ENCODE peak calls at places on chromosomes 7 and 10, in four cellular contexts. One of them, this sample, is unnamed.
A peak's percentile ranks its signal among the peaks of the same experiment; 100 is the strongest.

GRCh38 chr10:91077549-91078017 is 142.9 kb upstream of the PCGF5 start:
- DNase-seq in H7: no peak
- DNase-seq in iPS DF 6.9: no peak
- DNase-seq in aorta: peak; percentile 94
- DNase-seq in this sample: peak; percentile 83

GRCh38 chr7:129845178-129845971 is 107.4 kb downstream of the UBE2H start:
- DNase-seq in iPS DF 6.9: no peak
- DNase-seq in H7: no peak
- DNase-seq in aorta: no peak
- DNase-seq in this sample: no peak

GRCh38 chr10:31581741-31582323 is 262.8 kb downstream of the ZEB1 start:
- DNase-seq in iPS DF 6.9: no peak
- DNase-seq in H7: no peak
- DNase-seq in aorta: no peak
- DNase-seq in this sample: no peak

GRCh38 chr10:14563359-14563758 is 211.3 kb downstream of the FAM107B start:
- DNase-seq in iPS DF 6.9: no peak
- DNase-seq in aorta: no peak
- DNase-seq in H7: no peak
- DNase-seq in this sample: no peak

GRCh38 chr10:44835300-44835699 is 75.8 kb upstream of the TMEM72 start:
- DNase-seq in aorta: no peak
- DNase-seq in H7: no peak
- DNase-seq in iPS DF 6.9: no peak
- DNase-seq in this sample: no peak

GRCh38 chr7:158285383-158285770 is 302.2 kb downstream of the PTPRN2 start:
- DNase-seq in aorta: peak; percentile 62
- DNase-seq in H7: no peak
- DNase-seq in iPS DF 6.9: no peak
- DNase-seq in this sample: no peak

GRCh38 chr10:49370326-49371100 is 25.4 kb downstream of the DRGX start:
- DNase-seq in H7: no peak
- DNase-seq in iPS DF 6.9: no peak
- DNase-seq in aorta: peak; percentile 15
- DNase-seq in this sample: no peak

GRCh38 chr10:118276203-118276602 is 65.9 kb downstream of the FAM204A start:
- DNase-seq in iPS DF 6.9: no peak
- DNase-seq in aorta: no peak
- DNase-seq in H7: no peak
- DNase-seq in this sample: peak; percentile 25

GRCh38 chr7:41828911-41829310 is 126.0 kb upstream of the INHBA start:
- DNase-seq in aorta: no peak
- DNase-seq in iPS DF 6.9: no peak
- DNase-seq in H7: no peak
- DNase-seq in this sample: no peak

GRCh38 chr7:44945479-44945878 is 33.3 kb downstream of the MYO1G start:
- DNase-seq in H7: no peak
- DNase-seq in aorta: no peak
- DNase-seq in iPS DF 6.9: no peak
- DNase-seq in this sample: no peak

GRCh38 chr7:2645274-2645868 is 13.6 kb downstream of the TTYH3 start:
- DNase-seq in H7: no peak
- DNase-seq in iPS DF 6.9: no peak
- DNase-seq in aorta: peak; percentile 75
- DNase-seq in this sample: no peak

GRCh38 chr10:127919418-127920191 is 12.7 kb downstream of the PTPRE start:
- DNase-seq in H7: peak; percentile 73
- DNase-seq in aorta: no peak
- DNase-seq in iPS DF 6.9: no peak
- DNase-seq in this sample: no peak

GRCh38 chr10:130992802-130993523 is 318.6 kb downstream of the TCERG1L start:
- DNase-seq in iPS DF 6.9: no peak
- DNase-seq in H7: no peak
- DNase-seq in aorta: no peak
- DNase-seq in this sample: no peak

GRCh38 chr7:155384751-155385150 is 73.2 kb upstream of the EN2 start:
- DNase-seq in H7: no peak
- DNase-seq in iPS DF 6.9: no peak
- DNase-seq in aorta: no peak
- DNase-seq in this sample: no peak

GRCh38 chr7:155388561-155388960 is 69.4 kb upstream of the EN2 start:
- DNase-seq in H7: no peak
- DNase-seq in aorta: peak; percentile 68
- DNase-seq in iPS DF 6.9: no peak
- DNase-seq in this sample: no peak

GRCh38 chr7:155383756-155384491 is 74.0 kb upstream of the EN2 start:
- DNase-seq in iPS DF 6.9: no peak
- DNase-seq in H7: no peak
- DNase-seq in aorta: peak; percentile 66
- DNase-seq in this sample: no peak

GRCh38 chr7:155386608-155387007 is 71.3 kb upstream of the EN2 start:
- DNase-seq in H7: no peak
- DNase-seq in aorta: no peak
- DNase-seq in iPS DF 6.9: no peak
- DNase-seq in this sample: no peak

DNA sequence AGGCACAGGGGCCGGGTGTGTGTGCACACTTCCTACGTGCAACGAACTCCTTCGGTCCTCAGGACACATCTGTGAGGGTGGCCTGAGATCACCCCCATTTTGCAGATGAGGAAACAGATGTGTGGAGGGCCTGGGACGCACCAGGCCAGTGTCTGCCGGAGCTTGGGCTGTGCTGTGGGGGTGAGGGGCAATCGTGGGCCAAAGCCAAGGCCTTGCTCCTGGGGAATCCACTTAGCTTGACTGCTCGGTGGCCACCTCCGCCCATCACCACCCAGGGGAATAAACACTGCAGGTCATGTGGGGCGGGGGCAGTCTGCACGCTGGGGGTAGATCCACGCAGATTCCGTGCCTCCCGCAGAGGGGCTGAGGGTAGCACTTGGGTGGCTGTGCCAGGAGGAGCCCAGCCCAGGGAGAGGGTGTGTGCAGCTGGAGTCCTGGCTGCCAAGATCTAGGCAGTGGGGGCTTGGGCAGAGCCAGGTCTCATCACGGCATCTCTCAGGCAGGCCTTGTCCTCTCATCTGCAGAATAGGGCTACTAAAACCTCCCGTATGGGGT is 70.8 kb upstream of the EN2 start:
- DNase-seq in aorta: peak; percentile 60
- DNase-seq in H7: no peak
- DNase-seq in iPS DF 6.9: no peak
- DNase-seq in this sample: no peak
- H3K27me3 ChIP-seq in aorta: no peaks in the 10 kb centered on the region
- H3K27me3 ChIP-seq in H7: peaks cover 34% of the 10 kb centered on the region
- H3K27me3 ChIP-seq in iPS DF 6.9: peaks cover 29% of the 10 kb centered on the region
- H3K27me3 ChIP-seq in this sample: peaks cover 83% of the 10 kb centered on the region

GRCh38 chr10:126243976-126244375 is 144.3 kb downstream of the ADAM12 start:
- DNase-seq in H7: no peak
- DNase-seq in iPS DF 6.9: no peak
- DNase-seq in aorta: no peak
- DNase-seq in this sample: no peak

GRCh38 chr10:126245501-126245900 is 142.8 kb downstream of the ADAM12 start:
- DNase-seq in H7: no peak
- DNase-seq in iPS DF 6.9: no peak
- DNase-seq in aorta: no peak
- DNase-seq in this sample: no peak

GRCh38 chr10:126242352-126243260 is 145.7 kb downstream of the ADAM12 start:
- DNase-seq in aorta: no peak
- DNase-seq in iPS DF 6.9: no peak
- DNase-seq in H7: no peak
- DNase-seq in this sample: no peak

GRCh38 chr10:126240483-126240882 is 147.8 kb downstream of the ADAM12 start:
- DNase-seq in iPS DF 6.9: no peak
- DNase-seq in aorta: no peak
- DNase-seq in H7: no peak
- DNase-seq in this sample: no peak

GRCh38 chr10:126243306-126243705 is 145.0 kb downstream of the ADAM12 start:
- DNase-seq in iPS DF 6.9: no peak
- DNase-seq in H7: no peak
- DNase-seq in aorta: no peak
- DNase-seq in this sample: no peak
- H3K4me3 ChIP-seq in iPS DF 6.9: no peak overlapping the region
- H3K4me3 ChIP-seq in H7: no peak overlapping the region
- H3K4me3 ChIP-seq in aorta: no peak overlapping the region
- H3K4me3 ChIP-seq in this sample: no peak overlapping the region

GRCh38 chr10:23196201-23196600 is 4.1 kb downstream of the PTF1A start:
- DNase-seq in iPS DF 6.9: no peak
- DNase-seq in H7: peak; percentile 47
- DNase-seq in aorta: no peak
- DNase-seq in this sample: no peak
- H3K27me3 ChIP-seq in iPS DF 6.9: peaks cover 87% of the 10 kb centered on the region
- H3K27me3 ChIP-seq in H7: peaks cover 98% of the 10 kb centered on the region
- H3K27me3 ChIP-seq in aorta: no peaks in the 10 kb centered on the region
- H3K27me3 ChIP-seq in this sample: peaks cover 100% of the 10 kb centered on the region

GRCh38 chr10:103154464-103155299 is 38.4 kb downstream of the NT5C2 start:
- DNase-seq in iPS DF 6.9: no peak
- DNase-seq in H7: no peak
- DNase-seq in aorta: no peak
- DNase-seq in this sample: no peak
- H3K4me3 ChIP-seq in iPS DF 6.9: no peak overlapping the region
- H3K4me3 ChIP-seq in H7: no peak overlapping the region
- H3K4me3 ChIP-seq in aorta: no peak overlapping the region
- H3K4me3 ChIP-seq in this sample: no peak overlapping the region

GRCh38 chr7:35498416-35498815 is 196.5 kb downstream of the HERPUD2 start:
- DNase-seq in iPS DF 6.9: no peak
- DNase-seq in H7: no peak
- DNase-seq in aorta: no peak
- DNase-seq in this sample: no peak

GRCh38 chr7:35495377-35495776 is 199.6 kb downstream of the HERPUD2 start:
- DNase-seq in aorta: no peak
- DNase-seq in H7: no peak
- DNase-seq in iPS DF 6.9: no peak
- DNase-seq in this sample: no peak

GRCh38 chr7:35492451-35493175 is 202.3 kb downstream of the HERPUD2 start:
- DNase-seq in aorta: no peak
- DNase-seq in H7: no peak
- DNase-seq in iPS DF 6.9: no peak
- DNase-seq in this sample: no peak

GRCh38 chr7:35491233-35491632 is 203.7 kb downstream of the HERPUD2 start:
- DNase-seq in aorta: no peak
- DNase-seq in iPS DF 6.9: no peak
- DNase-seq in H7: no peak
- DNase-seq in this sample: no peak

GRCh38 chr7:35494407-35494806 is 200.5 kb downstream of the HERPUD2 start:
- DNase-seq in iPS DF 6.9: no peak
- DNase-seq in aorta: no peak
- DNase-seq in H7: no peak
- DNase-seq in this sample: no peak
- H3K27me3 ChIP-seq in iPS DF 6.9: no peaks in the 10 kb centered on the region
- H3K27me3 ChIP-seq in aorta: no peaks in the 10 kb centered on the region
- H3K27me3 ChIP-seq in H7: no peaks in the 10 kb centered on the region
- H3K27me3 ChIP-seq in this sample: no peaks in the 10 kb centered on the region

GRCh38 chr7:60706-61105 is 131.7 kb upstream of the FAM20C start:
- DNase-seq in aorta: peak; percentile 69
- DNase-seq in iPS DF 6.9: no peak
- DNase-seq in H7: no peak
- DNase-seq in this sample: peak; percentile 3
- H3K4me3 ChIP-seq in aorta: no peak overlapping the region
- H3K4me3 ChIP-seq in iPS DF 6.9: no peak overlapping the region
- H3K4me3 ChIP-seq in H7: no peak overlapping the region
- H3K4me3 ChIP-seq in this sample: no peak overlapping the region

DNA sequence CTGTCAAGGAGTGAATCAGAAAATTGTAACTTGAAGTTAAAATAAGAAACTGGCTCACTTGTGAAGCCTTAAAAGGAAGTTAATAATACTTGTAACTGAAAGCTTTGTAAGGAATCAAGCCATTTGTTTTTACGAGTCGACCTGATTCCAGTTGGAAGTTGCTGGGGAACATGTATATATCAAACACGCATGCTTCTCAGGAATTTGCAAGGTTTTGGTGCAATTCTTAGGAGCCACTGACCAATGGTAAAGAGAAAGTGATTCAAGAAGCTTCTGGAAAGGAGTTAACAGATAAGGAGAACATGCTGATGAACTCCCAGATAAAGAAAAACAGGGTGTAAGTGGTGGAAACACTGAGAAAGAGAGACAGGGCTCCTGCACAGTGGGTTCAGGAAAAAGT is 56.4 kb downstream of the ETV1 start:
- DNase-seq in H7: no peak
- DNase-seq in aorta: no peak
- DNase-seq in iPS DF 6.9: no peak
- DNase-seq in this sample: no peak
- H3K27me3 ChIP-seq in H7: no peaks in the 10 kb centered on the region
- H3K27me3 ChIP-seq in aorta: no peaks in the 10 kb centered on the region
- H3K27me3 ChIP-seq in iPS DF 6.9: no peaks in the 10 kb centered on the region
- H3K27me3 ChIP-seq in this sample: no peaks in the 10 kb centered on the region